ENCODE peak calls at places on chromosomes 2 and 18, in ten cellular contexts. B, F, G, O, S, I, C, X, N and V are unnamed samples.

GRCh38 chr2:158100411-158100810 is 1.3 kb upstream of the UPP2 start:
- DNase-seq in S (no peak), G (no peak), F (no peak), X (no peak), N (no peak), O (no peak), C (no peak), B (no peak), I (no peak), V (no peak)

GRCh38 chr2:38148501-38148900 is 72.5 kb upstream of the CYP1B1 start:
- DNase-seq in S (no peak), C (no peak), F (peak), I (no peak), B (no peak), O (no peak), N (no peak), X (no peak), G (peak), V (no peak)

GRCh38 chr2:17583646-17584045 is 43.1 kb downstream of the VSNL1 start:
- DNase-seq in F (no peak), B (no peak), G (no peak), O (no peak), S (no peak), C (no peak), X (no peak), N (no peak), I (no peak), V (no peak)

GRCh38 chr2:64023485-64024258 is 4.4 kb upstream of the VPS54 start:
- DNase-seq in F (peak), B (no peak), N (no peak), O (no peak), X (no peak), G (no peak), C (no peak), I (no peak), S (no peak), V (no peak)

GRCh38 chr18:34754300-34754699 is 44.2 kb downstream of the DTNA start:
- DNase-seq in X (no peak), I (no peak), S (no peak), N (no peak), C (no peak), B (no peak), G (no peak), O (no peak), F (no peak), V (no peak)

GRCh38 chr18:57137847-57138246 is 9.0 kb upstream of the BOD1L2 start:
- DNase-seq in S (no peak), G (no peak), F (no peak), C (no peak), B (no peak), X (no peak), O (no peak), I (no peak), N (no peak), V (no peak)

GRCh38 chr2:75698928-75699327 is 11.8 kb downstream of the GCFC2 start:
- DNase-seq in O (no peak), S (no peak), C (no peak), F (no peak), G (peak), X (no peak), N (no peak), I (no peak), B (no peak), V (no peak)

GRCh38 chr2:199956062-199956380 is 639 bp downstream of the MAIP1 start:
- DNase-seq in O (no peak), G (no peak), B (no peak), I (peak), X (no peak), C (no peak), N (no peak), F (peak), S (no peak), V (no peak)

GRCh38 chr18:48529796-48530195 is 9.0 kb upstream of the CTIF start:
- DNase-seq in F (no peak), S (no peak), G (peak), N (no peak), B (no peak), I (no peak), X (no peak), O (no peak), C (no peak), V (no peak)

GRCh38 chr2:9950521-9951271 is 797 bp upstream of the GRHL1 start:
- DNase-seq in S (peak), I (no peak), B (peak), G (no peak), X (no peak), N (peak), F (no peak), O (peak), C (peak), V (no peak)

GRCh38 chr2:227407601-227408089 is 19.9 kb upstream of the SCYGR1 start:
- DNase-seq in O (no peak), N (no peak), F (peak), X (no peak), C (no peak), G (no peak), B (peak), S (no peak), I (no peak), V (peak)

GRCh38 chr2:11677146-11678055 is 7.4 kb upstream of the NTSR2 start:
- DNase-seq in I (no peak), B (peak), N (peak), O (no peak), X (no peak), C (no peak), G (no peak), F (no peak), S (peak), V (no peak)

GRCh38 chr18:28411806-28412205 is 234.9 kb upstream of the CDH2 start:
- DNase-seq in O (no peak), I (no peak), S (no peak), F (no peak), C (no peak), G (no peak), B (no peak), N (no peak), X (no peak), V (no peak)

GRCh38 chr2:153098073-153098472 is 379.7 kb downstream of the ARL6IP6 start:
- DNase-seq in F (no peak), O (no peak), B (no peak), I (no peak), S (no peak), C (no peak), X (no peak), G (no peak), N (no peak), V (no peak)

GRCh38 chr2:72148391-72148974 is 821 bp upstream of the CYP26B1 start:
- DNase-seq in I (no peak), N (peak), C (peak), G (no peak), S (no peak), B (peak), O (no peak), X (no peak), F (peak), V (no peak)

GRCh38 chr2:118221952-118222594 is 133.8 kb downstream of the INSIG2 start:
- DNase-seq in X (peak), N (no peak), O (no peak), I (peak), G (peak), S (peak), C (no peak), F (peak), B (no peak), V (no peak)

GRCh38 chr2:28004086-28004485 is 113.6 kb downstream of the BABAM2 start:
- DNase-seq in B (no peak), G (peak), S (no peak), I (no peak), X (no peak), F (peak), C (no peak), O (no peak), N (no peak), V (no peak)

GRCh38 chr18:49274188-49274714 is 186.2 kb downstream of the DYM start:
- DNase-seq in X (peak), C (no peak), I (peak), B (no peak), F (no peak), N (no peak), S (no peak), O (no peak), G (peak), V (no peak)

GRCh38 chr18:46291149-46291548 is 187.0 kb downstream of the HAUS1 start:
- DNase-seq in S (no peak), I (peak), C (no peak), O (no peak), F (no peak), B (peak), X (no peak), N (no peak), G (no peak), V (no peak)

GRCh38 chr2:225122582-225123486 is 80.6 kb upstream of the DOCK10 start:
- DNase-seq in N (no peak), C (no peak), S (peak), I (no peak), F (peak), B (no peak), O (no peak), G (peak), X (no peak), V (no peak)

GRCh38 chr2:162210385-162210784 is 32.9 kb downstream of the FAP start:
- DNase-seq in S (no peak), B (no peak), C (no peak), N (no peak), G (peak), I (no peak), O (no peak), F (no peak), X (no peak), V (no peak)

GRCh38 chr18:26089247-26090129 is 925 bp downstream of the SS18 start:
- DNase-seq in I (peak), C (no peak), N (no peak), G (peak), S (peak), X (no peak), F (peak), O (no peak), B (no peak), V (no peak)

GRCh38 chr2:217489145-217489960 is 513.4 kb downstream of the TNS1 start:
- DNase-seq in N (peak), X (no peak), G (no peak), F (no peak), I (no peak), B (peak), S (peak), O (no peak), C (no peak), V (no peak)

GRCh38 chr2:240920783-240921231 is 14.7 kb downstream of the CROCC2 start:
- DNase-seq in N (peak), I (no peak), S (peak), B (peak), C (peak), O (peak), X (no peak), G (no peak), F (no peak), V (no peak)

GRCh38 chr2:231037731-231038482 is 584 bp downstream of the C2orf72 start:
- DNase-seq in B (peak), C (no peak), X (no peak), I (peak), F (peak), O (peak), N (peak), S (no peak), G (no peak), V (no peak)

GRCh38 chr2:11155326-11156059 is at the start of gene SLC66A3:
- DNase-seq in B (peak), X (peak), N (peak), I (peak), G (peak), F (peak), O (peak), S (no peak), C (no peak), V (no peak)

GRCh38 chr18:10226971-10227370 is 227.5 kb upstream of the APCDD1 start:
- DNase-seq in F (no peak), G (no peak), X (no peak), N (no peak), O (no peak), I (no peak), B (no peak), S (no peak), C (no peak), V (no peak)

GRCh38 chr2:30994227-30995056 is 143.8 kb downstream of the GALNT14 start:
- DNase-seq in X (no peak), S (no peak), N (no peak), G (no peak), B (no peak), O (no peak), I (no peak), C (no peak), F (no peak), V (no peak)

DNA sequence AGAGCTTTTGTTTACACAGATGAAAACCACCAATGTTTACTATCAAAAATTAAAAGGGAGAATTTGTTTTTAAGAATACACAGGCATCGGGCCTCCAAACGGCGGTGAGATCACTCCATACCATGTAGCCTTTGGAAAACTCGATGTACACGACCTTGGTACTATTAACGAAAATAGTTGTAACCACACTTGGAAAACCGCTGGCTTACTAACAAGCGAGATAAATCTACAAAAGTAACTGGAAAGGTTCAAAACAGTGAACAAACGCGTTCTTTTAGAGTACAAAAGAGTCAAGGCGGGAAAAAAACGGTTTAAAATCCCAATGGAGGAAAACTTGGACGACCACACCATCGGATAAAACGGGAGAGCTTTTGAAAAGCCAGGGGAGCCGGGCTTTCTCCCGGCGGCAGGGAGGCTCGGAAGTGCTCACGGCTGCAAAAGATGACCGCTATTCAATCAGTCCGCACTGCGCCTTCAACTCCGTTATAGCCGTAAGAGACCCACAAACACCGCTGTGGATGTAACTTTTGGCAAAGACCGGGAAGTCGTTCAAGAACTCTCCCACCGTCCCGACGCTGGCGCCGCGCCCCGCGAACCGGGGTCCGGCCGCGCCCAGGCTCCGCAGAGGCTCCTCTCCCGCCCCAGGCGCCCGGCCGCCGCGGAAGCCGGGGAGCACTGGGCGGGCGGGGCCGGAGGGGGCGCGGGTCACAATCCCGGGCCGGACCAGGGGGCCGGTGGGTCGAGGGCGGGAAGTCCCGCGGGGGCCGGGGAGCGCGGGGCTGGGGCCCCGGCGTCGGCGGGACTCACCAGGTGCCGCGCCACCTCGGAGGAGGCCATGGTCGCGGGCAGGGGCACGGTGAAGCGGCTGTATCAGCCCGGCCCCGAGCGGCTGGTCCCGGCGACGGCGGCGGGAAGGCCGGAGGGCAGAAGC is 510 bp downstream of the SEPTIN10 start:
- DNase-seq in N (peak), X (no peak), F (peak), G (peak), I (no peak), S (peak), C (peak), O (no peak), B (peak), V (peak)
- TF ChIP-seq POLR2A in N (no peak), X (no peak), F (peak), G (no peak), I (no peak), S (no peak), C (no peak), O (no peak), B (no peak), V (no peak)

DNA sequence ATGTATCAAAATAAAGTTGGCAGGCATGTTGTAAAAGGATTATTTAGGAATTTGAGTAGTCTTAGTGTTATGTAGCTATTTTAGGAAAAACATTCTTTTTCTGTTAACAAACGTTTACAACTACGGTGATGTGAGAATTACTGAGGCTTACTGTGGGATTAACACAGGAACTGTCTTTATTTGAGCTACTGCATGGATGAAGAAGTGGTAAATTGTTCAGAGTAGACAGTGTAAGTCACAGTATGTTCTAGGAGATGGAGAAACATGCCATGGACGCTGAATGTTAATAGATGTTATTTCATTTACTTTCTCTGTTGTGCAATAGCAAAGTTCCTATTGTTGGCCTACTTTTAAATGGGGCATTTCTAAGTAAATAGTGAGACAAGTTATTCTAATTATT is 1.7 kb downstream of the PPM1B start:
- DNase-seq in X (no peak), N (no peak), S (no peak), G (peak), B (no peak), I (no peak), C (no peak), F (no peak), O (no peak), V (no peak)
- TF ChIP-seq POLR2A in X (no peak), N (no peak), S (no peak), G (no peak), B (no peak), I (no peak), C (no peak), F (no peak), O (no peak), V (no peak)

GRCh38 chr2:180980185-180980942 is at the start of gene UBE2E3:
- DNase-seq in N (peak), I (peak), S (peak), X (peak), F (peak), O (peak), C (peak), B (peak), G (peak), V (peak)

GRCh38 chr2:180980943-180981898 is 816 bp downstream of the UBE2E3 start:
- DNase-seq in F (peak), G (peak), C (no peak), O (peak), S (peak), X (no peak), B (peak), I (peak), N (peak), V (no peak)

GRCh38 chr2:180979086-180979934 is 1.1 kb upstream of the UBE2E3 start:
- DNase-seq in C (peak), N (no peak), B (no peak), G (peak), O (no peak), X (no peak), I (no peak), F (no peak), S (no peak), V (no peak)

GRCh38 chr2:180983468-180984388 is 3.3 kb downstream of the UBE2E3 start:
- DNase-seq in N (no peak), I (peak), B (no peak), F (peak), S (peak), X (peak), O (no peak), G (peak), C (no peak), V (no peak)

GRCh38 chr2:180979935-180980184 is 545 bp upstream of the UBE2E3 start:
- DNase-seq in F (no peak), S (no peak), B (no peak), N (no peak), I (no peak), O (no peak), G (peak), C (no peak), X (no peak), V (no peak)
- TF ChIP-seq POLR2A in F (no peak), S (no peak), B (no peak), N (peak), I (no peak), O (no peak), G (no peak), C (no peak), X (no peak), V (no peak)

GRCh38 chr2:65742977-65743376 is 310.6 kb upstream of the SPRED2 start:
- DNase-seq in F (no peak), S (no peak), X (no peak), G (no peak), I (no peak), B (no peak), N (no peak), C (no peak), O (no peak), V (no peak)
- TF ChIP-seq POLR2A in F (no peak), S (no peak), X (no peak), G (no peak), I (no peak), B (no peak), N (no peak), C (no peak), O (no peak), V (no peak)

DNA sequence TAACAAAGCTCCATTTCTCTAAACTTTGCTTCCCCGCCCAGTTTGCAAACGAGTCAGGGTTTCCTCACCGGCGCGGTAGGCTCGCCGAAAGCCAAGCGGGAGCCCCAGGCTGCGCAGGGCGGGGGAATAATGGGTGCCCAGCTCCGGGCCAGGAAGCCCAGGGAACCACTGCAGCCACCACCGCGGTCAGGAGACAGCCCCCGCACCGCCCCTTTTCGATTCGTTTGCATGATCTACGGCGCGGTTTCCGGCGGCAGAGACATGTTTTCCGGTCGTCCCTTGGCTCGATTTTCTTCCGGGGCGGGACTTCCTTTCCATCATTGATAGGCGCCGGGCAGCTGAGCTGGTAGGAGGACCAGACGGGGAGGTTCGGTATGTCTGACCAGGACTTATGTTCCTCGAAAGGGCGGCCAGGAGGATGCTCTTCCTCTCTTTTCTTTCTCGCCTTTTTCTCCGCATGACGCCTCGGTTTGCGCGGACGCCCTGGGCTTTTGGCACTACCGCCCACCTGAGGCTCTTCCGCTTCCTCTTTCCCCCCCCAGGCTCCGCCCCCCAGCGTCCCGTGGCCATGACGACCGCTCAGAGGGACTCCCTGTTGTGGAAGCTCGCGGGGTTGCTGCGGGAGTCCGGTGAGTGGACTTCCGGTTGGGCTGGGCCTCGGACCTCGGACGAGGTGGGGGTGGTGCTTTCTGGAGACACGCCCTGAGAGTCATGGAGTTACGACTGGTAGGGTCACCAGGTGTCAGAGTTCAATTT is at the start of gene STK11IP:
- DNase-seq in C (peak), X (peak), I (peak), B (peak), N (peak), O (peak), F (peak), S (peak), G (peak), V (peak)
- TF ChIP-seq POLR2A in C (peak), X (peak), I (peak), B (no peak), N (peak), O (peak), F (peak), S (peak), G (peak), V (peak)

DNA sequence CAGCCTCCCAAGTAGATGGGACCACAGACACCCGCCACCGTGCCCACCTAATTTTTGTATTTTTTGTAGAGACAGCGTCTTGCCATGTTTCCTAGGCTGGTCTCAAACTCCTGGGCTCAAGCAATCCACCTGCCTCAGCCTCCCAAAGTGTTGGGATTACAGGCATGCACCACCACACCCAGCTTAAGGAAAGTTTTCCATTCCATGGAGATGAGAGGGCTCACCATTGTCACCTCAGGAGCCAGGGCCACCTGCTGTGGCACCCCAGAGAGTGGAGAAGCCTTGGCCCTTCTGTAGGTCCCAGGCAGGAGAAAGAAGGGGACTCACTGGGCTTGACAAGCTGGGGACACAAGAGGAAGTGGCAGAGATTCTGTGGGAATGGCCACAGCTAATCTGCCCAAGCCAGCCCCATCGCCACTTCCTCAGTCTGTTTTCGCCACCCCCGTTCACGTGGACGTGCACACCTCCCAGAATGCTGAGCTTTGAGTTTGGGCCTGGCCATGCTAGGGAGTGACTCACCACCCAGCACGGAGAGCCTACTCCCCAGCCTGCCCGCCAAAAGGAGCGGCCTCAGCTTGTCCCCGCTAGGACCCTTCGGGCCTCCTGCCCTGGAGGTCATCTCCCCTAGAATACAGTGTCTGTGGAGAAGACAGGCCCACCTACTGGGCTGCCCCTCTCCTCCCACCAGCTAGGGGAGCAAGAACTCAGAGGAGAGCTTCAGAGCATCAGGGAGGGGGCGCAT is 4.8 kb downstream of the SLC35F6 start:
- DNase-seq in B (peak), S (peak), O (no peak), F (peak), I (peak), G (no peak), X (peak), N (no peak), C (no peak), V (peak)
- TF ChIP-seq POLR2A in B (no peak), S (no peak), O (no peak), F (no peak), I (peak), G (no peak), X (no peak), N (peak), C (no peak), V (no peak)